ENCODE peak calls at places on chromosomes 6 and 20, in four cellular contexts. A, M, J and O are unnamed samples.

GRCh38 chr6:153801917-153802316 is 237.1 kb upstream of the OPRM1 start:
- DNase-seq in A (no peak), M (no peak), J (no peak), O (no peak)

GRCh38 chr6:157912326-157912725 is 69.3 kb upstream of the SYNJ2 start:
- DNase-seq in M (no peak), A (no peak), J (no peak), O (peak)

GRCh38 chr6:159095561-159096095 is 50.8 kb upstream of the TAGAP start:
- DNase-seq in A (no peak), J (no peak), M (no peak), O (no peak)

GRCh38 chr20:41035207-41035606 is 6.6 kb downstream of the TOP1 start:
- DNase-seq in A (no peak), J (no peak), M (no peak), O (no peak)

GRCh38 chr20:17845701-17846475 is 122.7 kb downstream of the SNX5 start:
- DNase-seq in M (no peak), A (no peak), J (no peak), O (peak)

GRCh38 chr6:1003394-1004160 is 308.3 kb upstream of the FOXQ1 start:
- DNase-seq in J (no peak), A (no peak), M (no peak), O (no peak)

GRCh38 chr20:3312940-3313656 is 74.1 kb upstream of the SLC4A11 start:
- DNase-seq in J (no peak), M (no peak), A (peak), O (peak)

GRCh38 chr6:10030942-10031537 is 383.8 kb downstream of the TFAP2A start:
- DNase-seq in M (no peak), A (peak), J (no peak), O (no peak)

GRCh38 chr20:17871861-17872260 is 96.7 kb downstream of the SNX5 start:
- DNase-seq in M (no peak), J (no peak), A (no peak), O (no peak)

GRCh38 chr6:16473184-16473907 is 235.0 kb downstream of the GMPR start:
- DNase-seq in A (no peak), M (no peak), J (no peak), O (no peak)

GRCh38 chr6:128601060-128601459 is 80.7 kb upstream of the PTPRK start:
- DNase-seq in J (no peak), A (peak), M (no peak), O (peak)

GRCh38 chr6:168102093-168102985 is 23.3 kb upstream of the FRMD1 start:
- DNase-seq in A (no peak), M (no peak), J (no peak), O (no peak)

GRCh38 chr6:139338845-139339244 is 35.6 kb downstream of the CITED2 start:
- DNase-seq in A (peak), M (no peak), J (no peak), O (peak)

GRCh38 chr20:39873286-39873685 is 815.8 kb downstream of the MAFB start:
- DNase-seq in J (no peak), A (no peak), M (no peak), O (no peak)

GRCh38 chr6:83417880-83418663 is 12.8 kb downstream of the ME1 start:
- DNase-seq in A (peak), M (no peak), J (peak), O (peak)

GRCh38 chr20:35702051-35702823 is 3.0 kb downstream of the ROMO1 start:
- DNase-seq in A (peak), M (no peak), J (no peak), O (peak)

GRCh38 chr20:25248501-25249172 is 752 bp downstream of the PYGB start:
- DNase-seq in A (peak), M (no peak), J (peak), O (peak)

GRCh38 chr6:35392111-35392702 is 49.8 kb downstream of the PPARD start:
- DNase-seq in A (no peak), J (no peak), M (no peak), O (no peak)

GRCh38 chr6:81307640-81308214 is 444.8 kb downstream of the TENT5A start:
- DNase-seq in M (no peak), J (no peak), A (no peak), O (no peak)

GRCh38 chr6:69705954-69706353 is 90.9 kb downstream of the LMBRD1 start:
- DNase-seq in M (no peak), J (no peak), A (no peak), O (no peak)

GRCh38 chr20:51162015-51162414 is 139.1 kb upstream of the KCNG1 start:
- DNase-seq in A (no peak), M (no peak), J (no peak), O (no peak)

GRCh38 chr20:63639093-63639860 is 12.4 kb upstream of the GMEB2 start:
- DNase-seq in A (no peak), M (no peak), J (no peak), O (no peak)

GRCh38 chr6:42929928-42930360 is 664 bp downstream of the CNPY3 start:
- DNase-seq in A (peak), J (no peak), M (no peak), O (peak)

GRCh38 chr6:161635975-161636374 is 362.1 kb upstream of the AGPAT4 start:
- DNase-seq in A (no peak), M (no peak), J (no peak), O (no peak)
- H3K4me2 ChIP-seq in A (no peak), M (no peak), J (no peak), O (no peak)

DNA sequence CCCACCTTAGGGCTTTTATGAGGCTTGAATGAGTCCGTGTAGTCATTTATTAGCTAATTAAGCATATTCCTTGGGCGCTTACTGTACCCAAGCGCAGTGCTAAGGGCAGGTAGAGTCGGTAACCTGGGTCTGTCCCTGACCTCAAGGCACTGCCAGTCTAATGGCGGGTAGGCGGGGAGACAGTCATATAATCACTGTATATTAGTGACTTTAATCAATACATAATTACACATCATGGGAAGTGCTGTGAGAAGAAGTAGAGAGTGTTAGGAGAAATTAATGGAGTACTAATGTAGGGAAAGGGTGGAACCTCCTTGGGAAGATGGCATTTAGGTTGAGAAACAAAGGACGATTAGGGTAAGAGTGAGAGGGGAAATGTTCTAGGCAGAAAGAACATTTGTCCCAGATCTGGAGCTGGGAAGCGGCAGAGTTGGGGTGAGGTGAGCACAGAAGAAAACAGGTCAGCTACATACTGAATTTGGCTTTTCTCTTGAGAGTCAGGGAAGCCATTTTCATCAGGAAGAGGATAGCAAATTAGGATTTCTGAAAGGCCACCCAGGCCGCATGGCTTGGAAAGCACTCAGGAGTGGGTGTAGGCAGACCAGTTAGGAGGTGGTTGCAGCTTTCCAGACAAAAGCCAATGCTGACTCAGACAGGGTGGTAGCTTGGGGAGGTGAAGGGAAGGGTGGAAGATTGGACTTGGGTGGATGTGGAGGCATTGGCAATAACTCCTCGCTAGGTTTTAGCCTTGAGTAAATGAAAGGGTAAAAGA is 952 bp upstream of the BLCAP start:
- DNase-seq in J (no peak), A (no peak), M (no peak), O (no peak)
- H4K91ac ChIP-seq in J (no peak), A (peak), M (peak), O (peak)

GRCh38 chr6:2857185-2857579 is 15.5 kb upstream of the SERPINB1 start:
- DNase-seq in J (no peak), A (no peak), M (no peak), O (no peak)

GRCh38 chr6:2859325-2859700 is 17.6 kb upstream of the SERPINB1 start:
- DNase-seq in J (no peak), M (no peak), A (no peak), O (no peak)

GRCh38 chr6:2857580-2858337 is 16.1 kb upstream of the SERPINB1 start:
- DNase-seq in J (no peak), A (peak), M (no peak), O (peak)

GRCh38 chr6:2861071-2861821 is 19.6 kb upstream of the SERPINB1 start:
- DNase-seq in A (no peak), M (no peak), J (no peak), O (no peak)

DNA sequence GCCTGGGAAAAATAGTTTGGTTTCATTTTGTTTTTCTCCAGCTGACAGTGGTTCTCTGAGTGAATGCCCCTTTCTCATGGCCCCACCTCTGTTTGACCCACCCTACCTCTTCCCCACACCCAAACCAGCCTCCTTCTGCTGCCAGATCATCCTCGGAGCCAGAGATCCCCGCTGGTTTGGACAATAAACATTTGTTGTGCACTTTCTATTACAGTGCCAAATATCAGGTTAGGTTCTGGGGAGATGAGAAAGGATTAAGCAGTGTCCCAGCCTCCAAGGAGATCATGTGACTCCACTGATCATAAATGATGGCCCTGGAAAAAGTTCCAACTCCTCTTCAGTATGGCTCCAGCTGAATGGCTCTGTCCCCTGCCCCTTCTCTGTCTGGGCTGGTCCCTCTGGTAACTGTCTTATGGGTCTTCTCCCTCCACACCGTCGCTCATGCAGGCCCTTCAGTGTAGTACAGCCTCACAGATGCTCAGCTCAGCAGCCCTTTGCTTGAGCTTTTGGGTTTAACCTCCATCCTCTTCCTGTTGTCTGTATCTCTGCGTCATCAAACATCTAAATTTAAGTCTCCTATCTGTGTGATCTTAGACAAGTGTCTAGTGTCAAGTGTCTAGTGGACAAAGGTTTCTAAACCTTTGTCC is 17.1 kb upstream of the SERPINB1 start:
- DNase-seq in A (peak), J (no peak), M (no peak), O (no peak)
- H3K4me2 ChIP-seq in A (no peak), J (no peak), M (no peak), O (peak)

GRCh38 chr6:117508450-117508971 is 26.0 kb downstream of the DCBLD1 start:
- DNase-seq in M (no peak), A (no peak), J (no peak), O (no peak)

GRCh38 chr6:117504478-117505144 is 22.1 kb downstream of the DCBLD1 start:
- DNase-seq in M (no peak), A (no peak), J (no peak), O (no peak)

GRCh38 chr6:117509021-117509420 is 26.5 kb downstream of the DCBLD1 start:
- DNase-seq in J (no peak), A (no peak), M (no peak), O (no peak)

GRCh38 chr6:117505337-117505736 is 22.9 kb downstream of the DCBLD1 start:
- DNase-seq in A (peak), M (no peak), J (no peak), O (peak)

DNA sequence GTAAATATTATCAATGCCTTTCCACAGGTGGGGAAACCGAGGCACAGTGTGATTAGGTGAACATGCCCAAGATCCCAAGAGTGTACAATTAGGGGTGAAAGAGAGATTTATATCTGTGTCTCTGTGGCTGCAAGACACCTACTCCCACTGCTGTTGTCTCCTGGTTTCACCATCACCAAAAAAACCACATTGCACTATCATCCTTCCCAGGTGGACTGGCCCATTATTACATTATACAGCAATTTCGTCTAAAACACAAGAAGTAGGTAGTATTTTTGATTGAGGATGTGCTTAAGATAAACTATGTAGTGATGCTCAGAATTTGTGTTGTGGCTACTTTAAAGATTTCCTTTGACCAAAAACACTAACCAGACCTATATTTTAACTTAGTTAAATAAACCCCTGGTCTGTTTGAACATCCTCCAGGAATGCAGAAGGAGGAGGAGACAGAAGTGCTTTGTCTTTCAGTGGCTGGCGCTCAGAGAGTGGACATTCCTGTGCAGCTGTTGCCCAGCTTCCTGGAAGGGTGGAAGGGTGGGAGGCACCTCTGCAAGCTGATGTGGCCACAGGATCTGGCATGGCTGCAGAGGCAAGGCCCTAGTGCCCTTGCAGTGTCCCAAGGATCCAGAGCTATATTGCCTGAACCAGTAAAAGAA is 23.8 kb downstream of the DCBLD1 start:
- DNase-seq in A (no peak), M (no peak), J (no peak), O (peak)
- H4K91ac ChIP-seq in A (no peak), M (no peak), J (no peak), O (peak)